ENCODE peak calls at places on chromosomes 5 and 9, in six cellular contexts. K is IMR-90, T is A549, F is K562, B is HepG2, E is GM12878. X is an unnamed sample.

GRCh38 chr9:105187781-105188180 is 56.7 kb upstream of the SLC44A1 start:
- DNase-seq in T (peak), E (no peak), F (no peak), K (peak), B (peak), X (no peak)

GRCh38 chr5:168773231-168773630 is 194.1 kb upstream of the PANK3 start:
- DNase-seq in E (no peak), T (no peak), B (no peak), K (no peak), F (no peak), X (peak)

GRCh38 chr5:138245717-138246116 is 28.7 kb downstream of the GFRA3 start:
- DNase-seq in T (no peak), E (no peak), B (peak), F (no peak), K (no peak), X (no peak)

GRCh38 chr5:67901816-67902496 is 313.6 kb upstream of the PIK3R1 start:
- DNase-seq in B (no peak), E (no peak), K (no peak), F (no peak), T (no peak), X (no peak)

GRCh38 chr9:124574944-124575343 is 67.7 kb upstream of the NR5A1 start:
- DNase-seq in E (no peak), B (peak), T (no peak), F (no peak), K (peak), X (no peak)

GRCh38 chr5:7991125-7991821 is 122.3 kb downstream of the MTRR start:
- DNase-seq in K (no peak), E (no peak), F (peak), T (no peak), B (no peak), X (peak)

GRCh38 chr5:130731839-130732238 is 433.2 kb downstream of the HINT1 start:
- DNase-seq in B (no peak), K (no peak), E (no peak), F (no peak), T (no peak), X (no peak)

GRCh38 chr5:2039180-2039531 is 156.4 kb upstream of the IRX4 start:
- DNase-seq in E (no peak), B (no peak), T (no peak), K (no peak), F (no peak), X (no peak)

GRCh38 chr5:8848997-8849585 is 696.8 kb downstream of the SEMA5A start:
- DNase-seq in K (peak), T (no peak), F (no peak), B (no peak), E (no peak), X (no peak)

GRCh38 chr9:137025120-137025966 is 2.7 kb downstream of the ABCA2 start:
- DNase-seq in E (no peak), K (no peak), B (peak), T (no peak), F (no peak), X (peak)

GRCh38 chr9:28093141-28093540 is 519.9 kb upstream of the C9orf72 start:
- DNase-seq in B (no peak), T (no peak), K (no peak), E (no peak), F (no peak), X (no peak)

GRCh38 chr9:133961226-133962165 is 30.6 kb downstream of the VAV2 start:
- DNase-seq in E (no peak), F (no peak), T (no peak), B (no peak), K (no peak), X (no peak)

GRCh38 chr5:177519463-177520235 is 2.9 kb upstream of the DDX41 start:
- DNase-seq in E (no peak), F (no peak), K (no peak), B (no peak), T (no peak), X (no peak)

GRCh38 chr9:86303316-86303975 is 21.1 kb upstream of the ISCA1 start:
- DNase-seq in E (no peak), T (no peak), B (no peak), K (peak), F (peak), X (no peak)

GRCh38 chr5:71782393-71782770 is 63.3 kb downstream of the CARTPT start:
- DNase-seq in F (no peak), B (no peak), T (no peak), E (peak), K (no peak), X (no peak)

GRCh38 chr9:81625969-81626368 is 63.4 kb downstream of the TLE1 start:
- DNase-seq in B (no peak), T (no peak), F (no peak), E (no peak), K (no peak), X (no peak)

GRCh38 chr9:36584626-36585460 is 12.1 kb downstream of the MELK start:
- DNase-seq in F (no peak), T (no peak), E (no peak), K (peak), B (no peak), X (no peak)

GRCh38 chr5:174410716-174411512 is 313.5 kb upstream of the MSX2 start:
- DNase-seq in K (peak), T (peak), F (no peak), E (no peak), B (no peak), X (peak)

GRCh38 chr9:14783358-14783757 is 60.8 kb upstream of the CER1 start:
- DNase-seq in F (no peak), T (no peak), B (peak), K (no peak), E (no peak), X (no peak)

GRCh38 chr9:14782652-14783051 is 60.1 kb upstream of the CER1 start:
- DNase-seq in F (no peak), B (no peak), T (no peak), E (no peak), K (no peak), X (no peak)

GRCh38 chr9:14779566-14780022 is 57.1 kb upstream of the CER1 start:
- DNase-seq in F (no peak), K (no peak), E (no peak), T (no peak), B (no peak), X (no peak)

GRCh38 chr9:14778565-14778964 is 56.0 kb upstream of the CER1 start:
- DNase-seq in E (no peak), T (no peak), B (no peak), K (no peak), F (no peak), X (no peak)

DNA sequence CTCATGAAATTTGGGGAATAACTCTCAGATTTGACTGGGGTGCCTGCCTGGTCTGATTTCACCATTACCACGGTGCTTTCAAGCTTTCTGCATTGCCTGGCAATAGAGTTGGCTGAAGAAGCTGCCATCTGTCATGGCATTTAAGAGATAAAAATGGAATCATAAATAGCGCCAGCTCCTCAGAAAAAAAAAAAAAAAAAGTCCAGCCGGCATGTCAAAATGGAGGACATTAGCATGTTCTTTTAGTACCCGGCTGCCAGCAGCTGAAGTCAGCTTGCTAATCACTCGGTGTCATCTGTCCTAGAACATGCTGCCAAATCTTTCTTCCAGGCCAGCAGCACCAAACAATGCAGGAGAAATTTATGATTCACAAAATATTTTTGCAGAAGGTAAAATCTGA is 57.7 kb upstream of the CER1 start:
- DNase-seq in B (no peak), F (no peak), E (no peak), T (no peak), K (no peak), X (peak)
- TF ChIP-seq SMC3 in B (no peak), F (no peak), E (no peak), T (no peak), K (no peak), X (no peak)

DNA sequence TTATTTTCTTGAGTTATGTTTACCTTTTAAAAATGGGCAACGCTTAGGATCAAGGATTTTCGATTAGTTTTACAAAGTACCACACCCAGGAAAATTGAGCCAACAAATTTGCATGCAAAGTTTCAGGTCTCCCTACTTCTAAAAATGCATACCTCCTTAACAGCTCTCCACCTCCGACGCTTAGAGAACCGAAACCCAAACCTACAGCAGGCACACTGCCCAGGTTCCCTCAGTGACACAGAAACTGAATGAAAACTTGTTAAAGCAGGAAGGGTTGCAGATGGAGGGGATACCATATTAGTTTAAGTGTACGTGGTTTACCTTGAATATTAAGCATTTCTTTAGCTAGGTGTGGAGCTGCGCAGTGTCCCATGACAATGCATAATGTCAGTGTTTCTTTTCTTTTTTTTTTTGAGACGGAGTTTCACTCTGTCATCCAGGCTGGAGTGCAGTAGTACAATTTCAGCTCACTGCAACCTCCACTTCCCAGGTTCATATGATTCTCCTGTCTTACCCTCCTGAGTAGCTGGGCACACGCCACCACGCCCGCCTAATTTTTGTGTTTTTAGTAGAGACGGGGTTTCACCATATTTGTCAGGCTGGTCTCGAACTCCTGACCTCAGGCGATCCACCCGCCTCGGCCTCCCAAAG is 1.6 kb upstream of the SUB1 start:
- DNase-seq in F (no peak), K (no peak), E (peak), B (no peak), T (no peak), X (no peak)
- TF ChIP-seq RAD21 in F (no peak), K (no peak), E (peak), B (no peak), T (no peak), X (no peak)

DNA sequence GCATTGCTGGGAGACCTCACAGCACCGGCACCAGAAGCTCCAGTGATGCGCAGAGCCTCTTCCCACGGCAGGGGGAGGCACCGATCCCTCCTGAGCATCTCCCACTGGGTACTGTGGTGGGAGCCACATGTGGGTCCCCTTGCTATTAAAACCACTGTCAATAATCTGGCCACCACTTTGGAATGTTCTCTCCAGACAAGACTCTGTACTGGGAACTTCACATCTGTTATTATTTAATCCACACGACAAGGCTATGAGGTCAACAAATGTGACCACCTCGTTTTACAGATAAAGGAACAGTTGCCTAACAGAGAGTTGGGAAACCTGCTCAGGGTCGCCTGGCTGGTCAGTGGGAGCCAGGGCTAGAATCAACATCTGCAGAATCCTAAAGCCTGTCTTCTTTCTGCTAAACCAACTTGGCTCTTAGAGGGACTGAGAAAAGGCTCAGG is 72.7 kb downstream of the EPB41L4B start:
- DNase-seq in E (no peak), B (peak), F (no peak), K (peak), T (peak), X (peak)
- TF ChIP-seq CTCF in E (no peak), B (peak), F (peak), K (peak), T (no peak), X (peak)

DNA sequence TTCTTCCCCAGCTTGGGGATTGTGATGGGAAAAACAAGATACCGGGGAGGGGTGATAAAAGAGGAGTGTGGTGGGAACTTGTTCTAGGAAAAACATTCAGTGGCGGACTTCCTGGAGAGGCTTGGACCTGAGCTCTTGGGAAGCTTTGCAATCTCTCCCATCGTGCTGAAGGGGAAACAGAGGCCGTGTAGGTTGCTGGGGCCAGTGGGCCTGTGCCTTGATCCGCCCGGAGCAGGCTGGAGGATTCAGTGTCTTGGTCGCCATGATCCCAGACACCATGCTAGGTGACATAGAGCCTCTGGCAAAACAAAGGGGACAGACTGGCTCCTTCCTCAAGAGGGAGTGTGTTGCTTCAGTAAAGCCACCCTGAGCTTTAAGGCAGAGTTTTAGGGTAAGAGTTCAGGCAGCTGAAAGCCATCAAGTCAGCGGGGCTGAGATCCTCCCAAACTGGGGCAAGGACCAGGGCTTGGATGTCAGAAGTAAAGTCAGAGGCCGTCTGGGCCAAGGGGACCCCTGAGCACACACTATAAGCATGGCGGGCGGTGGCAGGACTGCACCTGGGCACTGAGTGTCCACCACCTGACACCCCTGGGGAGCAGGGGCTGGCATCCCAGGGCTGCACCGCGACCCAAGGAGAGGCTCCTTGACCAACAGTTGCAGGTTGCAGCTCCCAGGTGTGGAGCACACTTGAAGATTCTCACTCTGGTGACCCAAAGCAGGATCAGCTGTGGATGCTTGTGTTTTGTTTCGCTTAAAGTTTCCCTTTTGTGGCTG is 44.7 kb downstream of the TRIP13 start:
- DNase-seq in T (no peak), B (no peak), F (no peak), K (no peak), E (no peak), X (no peak)
- TF ChIP-seq SMC3 in T (no peak), B (no peak), F (no peak), K (no peak), E (no peak), X (no peak)

GRCh38 chr5:139454568-139455290 is 7.8 kb downstream of the ECSCR start:
- DNase-seq in B (no peak), T (no peak), E (no peak), K (no peak), F (no peak), X (no peak)

GRCh38 chr5:139457241-139457640 is 5.3 kb downstream of the ECSCR start:
- DNase-seq in F (no peak), E (no peak), T (no peak), K (no peak), B (no peak), X (no peak)

GRCh38 chr5:139457653-139458306 is 4.8 kb downstream of the ECSCR start:
- DNase-seq in T (no peak), E (no peak), K (no peak), F (no peak), B (no peak), X (no peak)

GRCh38 chr5:139458580-139459407 is 3.7 kb downstream of the ECSCR start:
- DNase-seq in F (no peak), K (peak), B (no peak), E (peak), T (no peak), X (no peak)

GRCh38 chr5:139456776-139457175 is 5.8 kb downstream of the ECSCR start:
- DNase-seq in K (no peak), B (no peak), F (no peak), T (no peak), E (no peak), X (no peak)
- TF ChIP-seq RAD21 in K (no peak), B (no peak), F (no peak), T (no peak), E (no peak), X (no peak)

GRCh38 chr5:123120197-123120596 is 31.2 kb downstream of the PRDM6 start:
- DNase-seq in F (peak), T (peak), E (no peak), K (no peak), B (no peak), X (peak)
- TF ChIP-seq CTCF in F (no peak), T (peak), E (peak), K (peak), B (peak), X (peak)

X was measured in SK-N-SH.